ENCODE peak calls at places on chromosomes 3 and 15, in six cellular contexts. One of them, this sample, is unnamed.

GRCh38 chr3:14771593-14772497 is 46.9 kb upstream of the FGD5 start:
- DNase-seq in neural crest cell: no peak
- DNase-seq in GM23338: no peak
- DNase-seq in NCI-H748 treated with DMSO at 0.1 percent for 48 hours: no peak
- DNase-seq in activated CD4-positive, alpha-beta T cell treated with anti-CD3 and anti-CD28 coated beads for 24 hours: no peak
- DNase-seq in cardiac septum: peak; percentile 58
- DNase-seq in this sample: no peak

GRCh38 chr3:187256217-187256616 is 35.3 kb downstream of the MASP1 start:
- DNase-seq in neural crest cell: no peak
- DNase-seq in GM23338: peak; percentile 47
- DNase-seq in NCI-H748 treated with DMSO at 0.1 percent for 48 hours: no peak
- DNase-seq in activated CD4-positive, alpha-beta T cell treated with anti-CD3 and anti-CD28 coated beads for 24 hours: no peak
- DNase-seq in cardiac septum: no peak
- DNase-seq in this sample: no peak

GRCh38 chr3:12707425-12707824 is 43.5 kb upstream of the RAF1 start:
- DNase-seq in neural crest cell: no peak
- DNase-seq in GM23338: no peak
- DNase-seq in NCI-H748 treated with DMSO at 0.1 percent for 48 hours: no peak
- DNase-seq in activated CD4-positive, alpha-beta T cell treated with anti-CD3 and anti-CD28 coated beads for 24 hours: no peak
- DNase-seq in cardiac septum: no peak
- DNase-seq in this sample: no peak

GRCh38 chr15:90318591-90318990 is 33.5 kb upstream of the ZNF774 start:
- DNase-seq in neural crest cell: no peak
- DNase-seq in GM23338: no peak
- DNase-seq in NCI-H748 treated with DMSO at 0.1 percent for 48 hours: no peak
- DNase-seq in activated CD4-positive, alpha-beta T cell treated with anti-CD3 and anti-CD28 coated beads for 24 hours: no peak
- DNase-seq in cardiac septum: no peak
- DNase-seq in this sample: no peak

GRCh38 chr3:153856932-153857331 is 264.3 kb upstream of the ARHGEF26 start:
- DNase-seq in neural crest cell: no peak
- DNase-seq in GM23338: peak; percentile 44
- DNase-seq in NCI-H748 treated with DMSO at 0.1 percent for 48 hours: no peak
- DNase-seq in activated CD4-positive, alpha-beta T cell treated with anti-CD3 and anti-CD28 coated beads for 24 hours: no peak
- DNase-seq in cardiac septum: no peak
- DNase-seq in this sample: no peak

GRCh38 chr3:54830658-54831057 is 97.2 kb downstream of the LRTM1 start:
- DNase-seq in neural crest cell: peak; percentile 16
- DNase-seq in GM23338: peak; percentile 82
- DNase-seq in NCI-H748 treated with DMSO at 0.1 percent for 48 hours: peak; percentile 33
- DNase-seq in activated CD4-positive, alpha-beta T cell treated with anti-CD3 and anti-CD28 coated beads for 24 hours: no peak
- DNase-seq in cardiac septum: no peak
- DNase-seq in this sample: peak; percentile 34

GRCh38 chr15:96328101-96328958 is 2.2 kb upstream of the NR2F2 start:
- DNase-seq in neural crest cell: no peak
- DNase-seq in GM23338: no peak
- DNase-seq in NCI-H748 treated with DMSO at 0.1 percent for 48 hours: no peak
- DNase-seq in activated CD4-positive, alpha-beta T cell treated with anti-CD3 and anti-CD28 coated beads for 24 hours: no peak
- DNase-seq in cardiac septum: no peak
- DNase-seq in this sample: no peak

GRCh38 chr3:58994746-58995330 is 55.0 kb downstream of the CFAP20DC start:
- DNase-seq in neural crest cell: peak; percentile 39
- DNase-seq in GM23338: peak; percentile 83
- DNase-seq in NCI-H748 treated with DMSO at 0.1 percent for 48 hours: peak; percentile 77
- DNase-seq in activated CD4-positive, alpha-beta T cell treated with anti-CD3 and anti-CD28 coated beads for 24 hours: peak; percentile 5
- DNase-seq in cardiac septum: no peak
- DNase-seq in this sample: peak; percentile 77

GRCh38 chr3:71110531-71111222 is 472.9 kb downstream of the FOXP1 start:
- DNase-seq in neural crest cell: no peak
- DNase-seq in GM23338: no peak
- DNase-seq in NCI-H748 treated with DMSO at 0.1 percent for 48 hours: no peak
- DNase-seq in activated CD4-positive, alpha-beta T cell treated with anti-CD3 and anti-CD28 coated beads for 24 hours: no peak
- DNase-seq in cardiac septum: no peak
- DNase-seq in this sample: no peak

GRCh38 chr15:49843725-49844124 is 222.9 kb downstream of the DTWD1 start:
- DNase-seq in neural crest cell: no peak
- DNase-seq in GM23338: no peak
- DNase-seq in NCI-H748 treated with DMSO at 0.1 percent for 48 hours: no peak
- DNase-seq in activated CD4-positive, alpha-beta T cell treated with anti-CD3 and anti-CD28 coated beads for 24 hours: no peak
- DNase-seq in cardiac septum: no peak
- DNase-seq in this sample: no peak

GRCh38 chr15:90839187-90840071 is 29.0 kb upstream of the FURIN start:
- DNase-seq in neural crest cell: peak; percentile 12
- DNase-seq in GM23338: peak; percentile 94
- DNase-seq in NCI-H748 treated with DMSO at 0.1 percent for 48 hours: no peak
- DNase-seq in activated CD4-positive, alpha-beta T cell treated with anti-CD3 and anti-CD28 coated beads for 24 hours: no peak
- DNase-seq in cardiac septum: peak; percentile 80
- DNase-seq in this sample: peak; percentile 89

GRCh38 chr3:51777985-51778384 is 1.1 kb downstream of the IQCF6 start:
- DNase-seq in neural crest cell: no peak
- DNase-seq in GM23338: no peak
- DNase-seq in NCI-H748 treated with DMSO at 0.1 percent for 48 hours: no peak
- DNase-seq in activated CD4-positive, alpha-beta T cell treated with anti-CD3 and anti-CD28 coated beads for 24 hours: no peak
- DNase-seq in cardiac septum: no peak
- DNase-seq in this sample: no peak

GRCh38 chr3:127848131-127849129 is 26.1 kb upstream of the MGLL start:
- DNase-seq in neural crest cell: no peak
- DNase-seq in GM23338: peak; percentile 17
- DNase-seq in NCI-H748 treated with DMSO at 0.1 percent for 48 hours: no peak
- DNase-seq in activated CD4-positive, alpha-beta T cell treated with anti-CD3 and anti-CD28 coated beads for 24 hours: no peak
- DNase-seq in cardiac septum: no peak
- DNase-seq in this sample: no peak

GRCh38 chr3:113055201-113055600 is 64.4 kb downstream of the GTPBP8 start:
- DNase-seq in neural crest cell: no peak
- DNase-seq in GM23338: no peak
- DNase-seq in NCI-H748 treated with DMSO at 0.1 percent for 48 hours: no peak
- DNase-seq in activated CD4-positive, alpha-beta T cell treated with anti-CD3 and anti-CD28 coated beads for 24 hours: no peak
- DNase-seq in cardiac septum: no peak
- DNase-seq in this sample: peak; percentile 27

GRCh38 chr3:88912294-88913014 is 195.0 kb upstream of the EPHA3 start:
- DNase-seq in neural crest cell: peak; percentile 19
- DNase-seq in GM23338: peak; percentile 79
- DNase-seq in NCI-H748 treated with DMSO at 0.1 percent for 48 hours: no peak
- DNase-seq in activated CD4-positive, alpha-beta T cell treated with anti-CD3 and anti-CD28 coated beads for 24 hours: no peak
- DNase-seq in cardiac septum: no peak
- DNase-seq in this sample: no peak

GRCh38 chr3:187456268-187456667 is 88.1 kb downstream of the RTP4 start:
- DNase-seq in neural crest cell: no peak
- DNase-seq in GM23338: no peak
- DNase-seq in NCI-H748 treated with DMSO at 0.1 percent for 48 hours: no peak
- DNase-seq in activated CD4-positive, alpha-beta T cell treated with anti-CD3 and anti-CD28 coated beads for 24 hours: no peak
- DNase-seq in cardiac septum: no peak
- DNase-seq in this sample: no peak

GRCh38 chr15:50107591-50108408 is 11.2 kb downstream of the ATP8B4 start:
- DNase-seq in neural crest cell: no peak
- DNase-seq in GM23338: no peak
- DNase-seq in NCI-H748 treated with DMSO at 0.1 percent for 48 hours: no peak
- DNase-seq in activated CD4-positive, alpha-beta T cell treated with anti-CD3 and anti-CD28 coated beads for 24 hours: no peak
- DNase-seq in cardiac septum: peak; percentile 78
- DNase-seq in this sample: peak; percentile 84

GRCh38 chr3:62242846-62243245 is 130.5 kb downstream of the FEZF2 start:
- DNase-seq in neural crest cell: peak; percentile 30
- DNase-seq in GM23338: peak; percentile 62
- DNase-seq in NCI-H748 treated with DMSO at 0.1 percent for 48 hours: no peak
- DNase-seq in activated CD4-positive, alpha-beta T cell treated with anti-CD3 and anti-CD28 coated beads for 24 hours: no peak
- DNase-seq in cardiac septum: no peak
- DNase-seq in this sample: no peak

GRCh38 chr15:64246364-64247189 is 83.8 kb upstream of the PPIB start:
- DNase-seq in neural crest cell: no peak
- DNase-seq in GM23338: peak; percentile 34
- DNase-seq in NCI-H748 treated with DMSO at 0.1 percent for 48 hours: peak; percentile 58
- DNase-seq in activated CD4-positive, alpha-beta T cell treated with anti-CD3 and anti-CD28 coated beads for 24 hours: peak; percentile 31
- DNase-seq in cardiac septum: no peak
- DNase-seq in this sample: peak; percentile 93

GRCh38 chr15:93835378-93835777 is 396.0 kb upstream of the MCTP2 start:
- DNase-seq in neural crest cell: no peak
- DNase-seq in GM23338: no peak
- DNase-seq in NCI-H748 treated with DMSO at 0.1 percent for 48 hours: no peak
- DNase-seq in activated CD4-positive, alpha-beta T cell treated with anti-CD3 and anti-CD28 coated beads for 24 hours: no peak
- DNase-seq in cardiac septum: no peak
- DNase-seq in this sample: no peak

GRCh38 chr3:10274601-10275000 is 18.1 kb downstream of the GHRL start:
- DNase-seq in neural crest cell: no peak
- DNase-seq in GM23338: no peak
- DNase-seq in NCI-H748 treated with DMSO at 0.1 percent for 48 hours: peak; percentile 6
- DNase-seq in activated CD4-positive, alpha-beta T cell treated with anti-CD3 and anti-CD28 coated beads for 24 hours: no peak
- DNase-seq in cardiac septum: no peak
- DNase-seq in this sample: peak; percentile 59

GRCh38 chr3:52245322-52246263 is at the start of gene PPM1M:
- DNase-seq in neural crest cell: no peak
- DNase-seq in GM23338: peak; percentile 83
- DNase-seq in NCI-H748 treated with DMSO at 0.1 percent for 48 hours: no peak
- DNase-seq in activated CD4-positive, alpha-beta T cell treated with anti-CD3 and anti-CD28 coated beads for 24 hours: no peak
- DNase-seq in cardiac septum: peak; percentile 82
- DNase-seq in this sample: peak; percentile 28

GRCh38 chr15:80034633-80035032 is 24.8 kb upstream of the ZFAND6 start:
- DNase-seq in neural crest cell: no peak
- DNase-seq in GM23338: no peak
- DNase-seq in NCI-H748 treated with DMSO at 0.1 percent for 48 hours: no peak
- DNase-seq in activated CD4-positive, alpha-beta T cell treated with anti-CD3 and anti-CD28 coated beads for 24 hours: no peak
- DNase-seq in cardiac septum: no peak
- DNase-seq in this sample: no peak

GRCh38 chr3:38019658-38020341 is 9.6 kb downstream of the PLCD1 start:
- DNase-seq in neural crest cell: no peak
- DNase-seq in GM23338: no peak
- DNase-seq in NCI-H748 treated with DMSO at 0.1 percent for 48 hours: no peak
- DNase-seq in activated CD4-positive, alpha-beta T cell treated with anti-CD3 and anti-CD28 coated beads for 24 hours: no peak
- DNase-seq in cardiac septum: peak; percentile 67
- DNase-seq in this sample: no peak

GRCh38 chr15:79206940-79207339 is 75.6 kb upstream of the ANKRD34C start:
- DNase-seq in neural crest cell: no peak
- DNase-seq in GM23338: no peak
- DNase-seq in NCI-H748 treated with DMSO at 0.1 percent for 48 hours: no peak
- DNase-seq in activated CD4-positive, alpha-beta T cell treated with anti-CD3 and anti-CD28 coated beads for 24 hours: no peak
- DNase-seq in cardiac septum: no peak
- DNase-seq in this sample: no peak

GRCh38 chr3:184815046-184815930 is 3.3 kb downstream of the VPS8 start:
- DNase-seq in neural crest cell: no peak
- DNase-seq in GM23338: no peak
- DNase-seq in NCI-H748 treated with DMSO at 0.1 percent for 48 hours: no peak
- DNase-seq in activated CD4-positive, alpha-beta T cell treated with anti-CD3 and anti-CD28 coated beads for 24 hours: no peak
- DNase-seq in cardiac septum: no peak
- DNase-seq in this sample: no peak

GRCh38 chr3:9976736-9977709 is 9.6 kb downstream of the EMC3 start:
- DNase-seq in neural crest cell: no peak
- DNase-seq in GM23338: no peak
- DNase-seq in NCI-H748 treated with DMSO at 0.1 percent for 48 hours: no peak
- DNase-seq in activated CD4-positive, alpha-beta T cell treated with anti-CD3 and anti-CD28 coated beads for 24 hours: peak; percentile 3
- DNase-seq in cardiac septum: peak; percentile 81
- DNase-seq in this sample: peak; percentile 99

GRCh38 chr15:29570121-29570930 is 251.9 kb downstream of the TJP1 start:
- DNase-seq in neural crest cell: peak; percentile 32
- DNase-seq in GM23338: peak; percentile 60
- DNase-seq in NCI-H748 treated with DMSO at 0.1 percent for 48 hours: no peak
- DNase-seq in activated CD4-positive, alpha-beta T cell treated with anti-CD3 and anti-CD28 coated beads for 24 hours: no peak
- DNase-seq in cardiac septum: no peak
- DNase-seq in this sample: no peak

GRCh38 chr15:95910643-95911212 is 419.8 kb upstream of the NR2F2 start:
- DNase-seq in neural crest cell: no peak
- DNase-seq in GM23338: peak; percentile 64
- DNase-seq in NCI-H748 treated with DMSO at 0.1 percent for 48 hours: peak; percentile 0
- DNase-seq in activated CD4-positive, alpha-beta T cell treated with anti-CD3 and anti-CD28 coated beads for 24 hours: no peak
- DNase-seq in cardiac septum: no peak
- DNase-seq in this sample: no peak

GRCh38 chr3:43968465-43968864 is 273.2 kb upstream of the TOPAZ1 start:
- DNase-seq in neural crest cell: no peak
- DNase-seq in GM23338: peak; percentile 80
- DNase-seq in NCI-H748 treated with DMSO at 0.1 percent for 48 hours: peak; percentile 16
- DNase-seq in activated CD4-positive, alpha-beta T cell treated with anti-CD3 and anti-CD28 coated beads for 24 hours: no peak
- DNase-seq in cardiac septum: no peak
- DNase-seq in this sample: no peak

GRCh38 chr3:101722394-101723173 is 1.8 kb upstream of the CEP97 start:
- DNase-seq in neural crest cell: no peak
- DNase-seq in GM23338: no peak
- DNase-seq in NCI-H748 treated with DMSO at 0.1 percent for 48 hours: no peak
- DNase-seq in activated CD4-positive, alpha-beta T cell treated with anti-CD3 and anti-CD28 coated beads for 24 hours: no peak
- DNase-seq in cardiac septum: no peak
- DNase-seq in this sample: peak; percentile 53

GRCh38 chr3:157122116-157122515 is 37.8 kb downstream of the CCNL1 start:
- DNase-seq in neural crest cell: no peak
- DNase-seq in GM23338: no peak
- DNase-seq in NCI-H748 treated with DMSO at 0.1 percent for 48 hours: no peak
- DNase-seq in activated CD4-positive, alpha-beta T cell treated with anti-CD3 and anti-CD28 coated beads for 24 hours: no peak
- DNase-seq in cardiac septum: no peak
- DNase-seq in this sample: no peak

GRCh38 chr3:187878776-187879524 is 133.7 kb upstream of the BCL6 start:
- DNase-seq in neural crest cell: no peak
- DNase-seq in GM23338: no peak
- DNase-seq in NCI-H748 treated with DMSO at 0.1 percent for 48 hours: no peak
- DNase-seq in activated CD4-positive, alpha-beta T cell treated with anti-CD3 and anti-CD28 coated beads for 24 hours: no peak
- DNase-seq in cardiac septum: no peak
- DNase-seq in this sample: no peak

GRCh38 chr3:190180268-190180667 is 59.6 kb upstream of the P3H2 start:
- DNase-seq in neural crest cell: no peak
- DNase-seq in GM23338: no peak
- DNase-seq in NCI-H748 treated with DMSO at 0.1 percent for 48 hours: no peak
- DNase-seq in activated CD4-positive, alpha-beta T cell treated with anti-CD3 and anti-CD28 coated beads for 24 hours: no peak
- DNase-seq in cardiac septum: no peak
- DNase-seq in this sample: no peak

GRCh38 chr3:134326760-134327593 is 47.3 kb downstream of the AMOTL2 start:
- DNase-seq in neural crest cell: no peak
- DNase-seq in GM23338: peak; percentile 97
- DNase-seq in NCI-H748 treated with DMSO at 0.1 percent for 48 hours: no peak
- DNase-seq in activated CD4-positive, alpha-beta T cell treated with anti-CD3 and anti-CD28 coated beads for 24 hours: no peak
- DNase-seq in cardiac septum: no peak
- DNase-seq in this sample: no peak

GRCh38 chr3:55172913-55173312 is 245.1 kb upstream of the LRTM1 start:
- DNase-seq in neural crest cell: no peak
- DNase-seq in GM23338: no peak
- DNase-seq in NCI-H748 treated with DMSO at 0.1 percent for 48 hours: no peak
- DNase-seq in activated CD4-positive, alpha-beta T cell treated with anti-CD3 and anti-CD28 coated beads for 24 hours: no peak
- DNase-seq in cardiac septum: no peak
- DNase-seq in this sample: no peak

This sample was measured in OCI-M1.